ENCODE peak calls at places on chromosomes 4 and X, in four cellular contexts. D, V, Z and P are unnamed samples.
A peak's percentile ranks its signal among the peaks of the same experiment; 100 is the strongest.

GRCh38 chr4:6074723-6075122 is 56.5 kb upstream of the C4orf50 start:
- DNase-seq in V (no peak), D (no peak), Z (no peak), P (no peak)

GRCh38 chr4:86261634-86262033 is 98.2 kb downstream of the MAPK10 start:
- DNase-seq in D (no peak), Z (no peak), V (no peak), P (no peak)

GRCh38 chr4:83516042-83516772 is 19.7 kb upstream of the GPAT3 start:
- DNase-seq in D (no peak), V (peak; percentile 89), Z (peak; percentile 84), P (peak; percentile 69)

GRCh38 chrX:19602866-19603620 is 87.7 kb upstream of the MAP3K15 start:
- DNase-seq in Z (peak; percentile 31), D (no peak), V (peak; percentile 85), P (peak; percentile 31)

GRCh38 chr4:128835498-128836222 is 26.2 kb downstream of the JADE1 start:
- DNase-seq in D (no peak), Z (no peak), V (no peak), P (no peak)

GRCh38 chr4:687048-687974 is 1.6 kb downstream of the SLC49A3 start:
- DNase-seq in D (no peak), Z (peak; percentile 68), V (peak; percentile 65), P (no peak)

GRCh38 chrX:27966492-27966891 is 14.8 kb downstream of the DCAF8L1 start:
- DNase-seq in D (no peak), Z (no peak), V (no peak), P (peak; percentile 27)

GRCh38 chr4:15930314-15930713 is 8.2 kb downstream of the FGFBP1 start:
- DNase-seq in D (no peak), Z (no peak), V (no peak), P (no peak)

GRCh38 chr4:69689530-69690111 is 36.6 kb upstream of the UGT2A1 start:
- DNase-seq in D (no peak), Z (no peak), V (peak; percentile 10), P (no peak)

GRCh38 chr4:26132858-26133257 is 188.0 kb upstream of the RBPJ start:
- DNase-seq in V (no peak), Z (no peak), D (no peak), P (no peak)

GRCh38 chrX:24513416-24513815 is 48.3 kb downstream of the PDK3 start:
- DNase-seq in Z (no peak), V (no peak), D (no peak), P (no peak)

GRCh38 chrX:73841337-73841736 is 278.3 kb downstream of the CHIC1 start:
- DNase-seq in V (no peak), Z (no peak), D (no peak), P (no peak)

GRCh38 chr4:82519072-82519471 is 42.7 kb downstream of the TMEM150C start:
- DNase-seq in D (no peak), Z (no peak), V (no peak), P (no peak)

GRCh38 chr4:182884046-182884445 is 33.1 kb downstream of the DCTD start:
- DNase-seq in Z (no peak), D (no peak), V (no peak), P (no peak)

GRCh38 chrX:22686138-22686541 is 313.6 kb upstream of the DDX53 start:
- DNase-seq in V (peak; percentile 8), Z (no peak), D (no peak), P (no peak)

GRCh38 chrX:130110379-130111219 is at the start of gene ELF4:
- DNase-seq in D (peak; percentile 57), V (peak; percentile 57), Z (no peak), P (no peak)

GRCh38 chr4:143185253-143186107 is 763 bp downstream of the USP38 start:
- DNase-seq in V (peak; percentile 2), D (no peak), Z (no peak), P (no peak)

GRCh38 chr4:3196670-3197359 is 52.1 kb upstream of the MSANTD1 start:
- DNase-seq in Z (no peak), V (no peak), D (no peak), P (no peak)

GRCh38 chr4:145234086-145234694 is 53.8 kb upstream of the OTUD4 start:
- DNase-seq in V (peak; percentile 52), Z (no peak), D (peak; percentile 8), P (peak; percentile 3)

GRCh38 chr4:140130677-140131076 is 23.3 kb downstream of the MAML3 start:
- DNase-seq in V (peak; percentile 41), D (no peak), Z (no peak), P (peak; percentile 94)

GRCh38 chrX:9913041-9913440 is 54.1 kb upstream of the CLDN34 start:
- DNase-seq in V (no peak), D (no peak), Z (no peak), P (no peak)

GRCh38 chr4:112284166-112284565 is 1.5 kb downstream of the TIFA start:
- DNase-seq in D (no peak), Z (no peak), V (peak; percentile 7), P (no peak)

GRCh38 chrX:138487866-138488265 is 223.7 kb downstream of the FGF13 start:
- DNase-seq in V (no peak), Z (no peak), D (no peak), P (no peak)

GRCh38 chr4:81164623-81165416 is 50.2 kb downstream of the PRKG2 start:
- DNase-seq in Z (peak; percentile 27), D (no peak), V (no peak), P (peak; percentile 90)

GRCh38 chr4:39365360-39365759 is 802 bp downstream of the RFC1 start:
- DNase-seq in Z (no peak), V (no peak), D (no peak), P (no peak)

GRCh38 chr4:102430511-102430910 is 70.6 kb upstream of the NFKB1 start:
- DNase-seq in V (peak; percentile 11), Z (no peak), D (no peak), P (no peak)

GRCh38 chrX:75547783-75548182 is 24.9 kb upstream of the ZDHHC15 start:
- DNase-seq in Z (no peak), D (no peak), V (peak; percentile 80), P (no peak)

GRCh38 chrX:114626323-114626722 is 42.4 kb downstream of the HTR2C start:
- DNase-seq in V (no peak), Z (no peak), D (no peak), P (no peak)

GRCh38 chr4:140252742-140253555 is 99.0 kb upstream of the MAML3 start:
- DNase-seq in V (peak; percentile 65), D (peak; percentile 64), Z (no peak), P (no peak)

GRCh38 chrX:28586291-28586690 is 955 bp upstream of the IL1RAPL1 start:
- DNase-seq in Z (no peak), V (no peak), D (no peak), P (no peak)

GRCh38 chr4:34878961-34879360 is 1365.4 kb downstream of the ARAP2 start:
- DNase-seq in Z (no peak), D (no peak), V (no peak), P (no peak)

GRCh38 chr4:152415980-152416379 is 119.9 kb downstream of the FBXW7 start:
- DNase-seq in D (no peak), V (peak; percentile 2), Z (peak; percentile 7), P (no peak)

GRCh38 chr4:84691170-84691691 is 108.3 kb downstream of the CDS1 start:
- DNase-seq in Z (peak; percentile 89), D (no peak), V (peak; percentile 92), P (peak; percentile 64)

GRCh38 chr4:189525304-189525703 is 415.4 kb upstream of the FRG1 start:
- DNase-seq in D (no peak), V (no peak), Z (no peak), P (no peak)